ENCODE peak calls at places on chromosome 11, in four cellular contexts. F is CD4-positive, CD25-positive, alpha-beta regulatory T cell; D is RWPE1; S is neuronal stem cell. M is an unnamed sample.

GRCh38 chr11:69308531-69308930 is 14.6 kb downstream of the MYEOV start:
- DNase-seq in S (no peak), D (no peak), F (no peak), M (no peak)

GRCh38 chr11:68324241-68324640 is 11.8 kb downstream of the LRP5 start:
- DNase-seq in F (no peak), S (no peak), D (no peak), M (no peak)

GRCh38 chr11:10091314-10092045 is 202.5 kb downstream of the SBF2 start:
- DNase-seq in F (peak), S (no peak), D (no peak), M (no peak)

GRCh38 chr11:100240051-100240450 is 447.0 kb upstream of the ARHGAP42 start:
- DNase-seq in S (no peak), D (no peak), F (no peak), M (no peak)

GRCh38 chr11:128472128-128473110 is 114.9 kb downstream of the ETS1 start:
- DNase-seq in F (peak), S (no peak), D (no peak), M (no peak)

GRCh38 chr11:69638941-69639681 is 1.8 kb upstream of the CCND1 start:
- DNase-seq in F (no peak), S (peak), D (peak), M (no peak)

GRCh38 chr11:58057481-58057880 is 26.7 kb downstream of the OR6Q1 start:
- DNase-seq in D (no peak), S (no peak), F (no peak), M (no peak)

GRCh38 chr11:83241291-83241946 is 44.7 kb downstream of the CCDC90B start:
- DNase-seq in D (peak), S (peak), F (peak), M (no peak)

GRCh38 chr11:121194731-121195596 is 93.9 kb downstream of the TECTA start:
- DNase-seq in S (peak), D (peak), F (peak), M (peak)

GRCh38 chr11:94449437-94449836 is 44.2 kb downstream of the MRE11 start:
- DNase-seq in S (no peak), D (peak), F (no peak), M (no peak)

GRCh38 chr11:16293204-16293681 is 63.1 kb downstream of the SOX6 start:
- DNase-seq in F (no peak), S (no peak), D (no peak), M (no peak)

GRCh38 chr11:5380740-5381342 is 2.8 kb upstream of the OR51M1 start:
- DNase-seq in D (peak), S (peak), F (peak), M (no peak)

GRCh38 chr11:114219559-114220349 is 76.4 kb upstream of the NNMT start:
- DNase-seq in F (no peak), D (peak), S (peak), M (no peak)

GRCh38 chr11:44303401-44303938 is 6.5 kb downstream of the ALX4 start:
- DNase-seq in S (no peak), D (no peak), F (no peak), M (no peak)

GRCh38 chr11:44305643-44306468 is 4.1 kb downstream of the ALX4 start:
- DNase-seq in S (no peak), D (no peak), F (peak), M (no peak)

GRCh38 chr11:44304091-44305084 is 5.6 kb downstream of the ALX4 start:
- DNase-seq in D (no peak), S (no peak), F (peak), M (no peak)

GRCh38 chr11:44306469-44307244 is 3.3 kb downstream of the ALX4 start:
- DNase-seq in S (no peak), F (no peak), D (no peak), M (no peak)

DNA sequence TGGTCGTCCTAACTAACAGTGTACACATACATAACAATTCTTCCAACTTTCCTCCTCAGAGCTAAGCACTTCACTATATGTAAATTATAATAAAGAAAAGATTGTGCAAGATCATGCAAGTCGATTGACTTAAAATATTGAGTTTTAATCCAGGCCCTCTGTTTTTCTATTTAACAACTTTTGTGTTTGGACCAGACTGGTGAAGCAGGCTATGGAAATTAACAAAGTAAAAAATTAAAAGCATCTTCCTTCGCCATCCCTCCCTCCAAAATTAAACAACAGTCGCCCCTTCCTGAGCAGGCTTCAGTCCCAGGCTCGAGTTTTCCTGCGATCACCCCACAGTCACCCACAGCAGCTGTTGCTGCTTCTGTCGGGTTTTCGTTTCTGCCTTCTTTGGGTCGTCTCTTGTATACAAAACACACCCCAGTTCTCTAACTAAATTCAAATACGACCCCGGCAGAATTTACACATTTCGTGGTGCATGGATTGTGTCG is 4.7 kb downstream of the ALX4 start:
- DNase-seq in F (no peak), D (no peak), S (no peak), M (no peak)
- H3K27ac ChIP-seq in F (no peak), D (no peak), S (no peak), M (no peak)

DNA sequence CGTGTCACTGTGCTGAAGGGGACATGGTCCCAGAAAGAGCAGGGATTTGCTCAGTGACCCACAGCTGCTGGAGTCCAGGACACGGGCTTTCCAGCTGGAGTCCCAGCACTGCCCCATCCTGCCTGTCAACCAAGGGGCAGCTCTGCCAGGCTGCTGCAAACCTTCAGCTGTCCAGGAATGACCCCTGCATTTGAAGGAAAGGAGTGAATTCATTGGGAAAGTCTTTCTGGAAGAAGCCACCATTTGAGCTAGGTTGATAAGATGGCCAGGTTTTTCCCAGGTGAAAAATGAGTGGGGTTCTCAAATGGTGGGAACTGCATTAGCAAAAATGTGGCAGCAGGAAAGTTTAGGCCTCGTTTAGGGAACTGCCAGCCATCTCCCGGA is 9.4 kb downstream of the KCNK7 start:
- DNase-seq in F (no peak), D (no peak), S (no peak), M (no peak)
- H3K27ac ChIP-seq in F (no peak), D (peak), S (peak), M (no peak)

GRCh38 chr11:102603576-102603975 is 21.6 kb downstream of the MMP20 start:
- DNase-seq in S (no peak), D (no peak), F (no peak), M (no peak)
- H3K27ac ChIP-seq in S (peak), D (no peak), F (no peak), M (no peak)

GRCh38 chr11:92844197-92844596 is 125.3 kb upstream of the MTNR1B start:
- DNase-seq in D (no peak), S (no peak), F (no peak), M (no peak)

GRCh38 chr11:92848578-92848977 is 120.9 kb upstream of the MTNR1B start:
- DNase-seq in F (no peak), S (no peak), D (peak), M (no peak)

GRCh38 chr11:92843455-92843854 is 126.0 kb upstream of the MTNR1B start:
- DNase-seq in S (no peak), F (no peak), D (peak), M (no peak)

GRCh38 chr11:92846542-92847125 is 122.8 kb upstream of the MTNR1B start:
- DNase-seq in F (no peak), D (no peak), S (no peak), M (no peak)

DNA sequence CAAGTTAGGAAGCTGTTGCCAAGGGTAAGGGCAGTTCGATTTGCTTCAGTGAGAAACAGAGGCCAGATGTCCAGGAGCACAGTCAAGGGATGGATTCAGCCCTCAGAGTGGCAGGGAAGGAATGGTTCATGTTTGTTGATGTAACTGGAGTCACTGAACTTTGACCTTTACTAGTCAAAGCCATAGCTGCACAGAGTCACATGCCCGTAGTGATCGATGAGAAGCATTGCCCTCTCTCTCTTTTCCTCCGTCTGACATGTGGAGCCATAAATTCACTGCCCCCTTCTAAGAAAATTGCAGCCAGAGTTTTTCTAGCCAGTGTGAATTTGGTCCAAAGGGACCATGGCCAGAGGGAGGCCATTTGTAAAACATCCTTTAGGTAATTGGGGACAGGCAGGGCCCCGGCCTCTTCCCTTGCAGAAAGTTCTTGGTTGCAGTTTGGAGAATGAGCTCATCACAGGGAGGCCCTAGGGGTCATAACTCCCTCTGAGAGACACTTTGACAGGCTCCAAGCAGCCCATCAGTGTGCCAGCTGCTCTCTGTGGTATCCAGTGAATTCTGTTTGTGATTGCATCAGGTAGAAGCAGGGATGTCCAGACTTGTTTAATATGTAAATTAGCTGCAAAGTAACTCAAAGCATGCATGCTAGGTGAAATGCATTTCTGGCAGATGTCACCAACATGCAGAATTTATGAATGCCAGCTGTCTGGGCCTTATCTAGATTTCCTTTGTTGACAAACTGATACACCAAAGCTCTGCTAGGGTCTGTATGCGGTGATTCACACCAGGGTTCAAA is 123.9 kb upstream of the MTNR1B start:
- DNase-seq in F (no peak), D (peak), S (no peak), M (no peak)
- H3K27ac ChIP-seq in F (no peak), D (no peak), S (no peak), M (no peak)

DNA sequence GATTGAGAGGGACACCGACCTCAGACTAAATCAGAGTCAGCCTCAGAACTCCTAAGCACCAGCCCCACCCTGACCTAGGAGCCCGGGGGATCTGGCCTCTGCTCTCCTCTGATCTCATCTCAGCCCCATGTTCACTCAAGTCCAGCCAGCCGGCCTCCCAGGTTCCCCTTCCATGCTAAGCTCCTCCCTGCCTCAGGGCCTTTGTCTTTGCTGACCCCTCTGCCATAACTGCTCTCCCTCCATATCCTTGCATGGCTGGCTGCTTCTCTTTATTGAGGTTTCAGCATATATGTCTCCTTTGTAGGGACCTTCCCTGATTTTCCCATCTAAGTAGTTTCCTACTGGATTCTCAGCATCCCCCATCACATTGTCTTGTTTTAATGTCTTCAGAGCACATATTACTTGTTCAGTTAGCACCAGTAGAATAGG is 780 bp upstream of the SLC15A3 start:
- DNase-seq in S (no peak), D (no peak), F (no peak), M (no peak)
- H3K27ac ChIP-seq in S (no peak), D (no peak), F (no peak), M (no peak)

M was measured in CD8-positive, alpha-beta T cell.